ENCODE peak calls at places on chromosomes 6 and 20, in four cellular contexts. One of them, this sample, is unnamed.

GRCh38 chr20:47521059-47521808 is 19.5 kb downstream of the NCOA3 start:
- DNase-seq in ovary: no peak
- DNase-seq in SJSA1: no peak
- DNase-seq in CD4-positive, CD25-positive, alpha-beta regulatory T cell: no peak
- DNase-seq in this sample: no peak

GRCh38 chr20:24450646-24451376 is 18.6 kb upstream of the SYNDIG1 start:
- DNase-seq in ovary: no peak
- DNase-seq in SJSA1: no peak
- DNase-seq in CD4-positive, CD25-positive, alpha-beta regulatory T cell: no peak
- DNase-seq in this sample: no peak

GRCh38 chr6:31557443-31558317 is 10.3 kb downstream of the NFKBIL1 start:
- DNase-seq in SJSA1: no peak
- DNase-seq in ovary: no peak
- DNase-seq in CD4-positive, CD25-positive, alpha-beta regulatory T cell: no peak
- DNase-seq in this sample: no peak

GRCh38 chr6:89145461-89145961 is 344 bp upstream of the PM20D2 start:
- DNase-seq in SJSA1: no peak
- DNase-seq in CD4-positive, CD25-positive, alpha-beta regulatory T cell: peak
- DNase-seq in ovary: no peak
- DNase-seq in this sample: peak

GRCh38 chr20:31989030-31989645 is 21.1 kb upstream of the CCM2L start:
- DNase-seq in CD4-positive, CD25-positive, alpha-beta regulatory T cell: no peak
- DNase-seq in SJSA1: no peak
- DNase-seq in ovary: no peak
- DNase-seq in this sample: no peak

GRCh38 chr6:96913621-96914020 is 10.9 kb upstream of the KLHL32 start:
- DNase-seq in CD4-positive, CD25-positive, alpha-beta regulatory T cell: no peak
- DNase-seq in ovary: no peak
- DNase-seq in SJSA1: no peak
- DNase-seq in this sample: no peak

GRCh38 chr20:10789386-10789785 is 115.6 kb upstream of the JAG1 start:
- DNase-seq in CD4-positive, CD25-positive, alpha-beta regulatory T cell: no peak
- DNase-seq in SJSA1: no peak
- DNase-seq in ovary: no peak
- DNase-seq in this sample: peak

GRCh38 chr6:12482386-12482785 is 192.2 kb downstream of the EDN1 start:
- DNase-seq in ovary: no peak
- DNase-seq in SJSA1: no peak
- DNase-seq in CD4-positive, CD25-positive, alpha-beta regulatory T cell: no peak
- DNase-seq in this sample: no peak

GRCh38 chr6:170291271-170292110 is 613 bp upstream of the DLL1 start:
- DNase-seq in SJSA1: peak
- DNase-seq in CD4-positive, CD25-positive, alpha-beta regulatory T cell: peak
- DNase-seq in ovary: peak
- DNase-seq in this sample: peak

GRCh38 chr20:15846446-15846845 is 726.8 kb downstream of the KIF16B start:
- DNase-seq in SJSA1: no peak
- DNase-seq in ovary: no peak
- DNase-seq in CD4-positive, CD25-positive, alpha-beta regulatory T cell: no peak
- DNase-seq in this sample: no peak

GRCh38 chr6:106084106-106084963 is 1.8 kb upstream of the PRDM1 start:
- DNase-seq in ovary: no peak
- DNase-seq in CD4-positive, CD25-positive, alpha-beta regulatory T cell: peak
- DNase-seq in SJSA1: peak
- DNase-seq in this sample: peak

GRCh38 chr20:53738945-53739798 is 145.5 kb upstream of the ZNF217 start:
- DNase-seq in CD4-positive, CD25-positive, alpha-beta regulatory T cell: no peak
- DNase-seq in SJSA1: no peak
- DNase-seq in ovary: no peak
- DNase-seq in this sample: no peak

GRCh38 chr6:43774776-43775583 is 5.0 kb downstream of the VEGFA start:
- DNase-seq in SJSA1: peak
- DNase-seq in ovary: peak
- DNase-seq in CD4-positive, CD25-positive, alpha-beta regulatory T cell: peak
- DNase-seq in this sample: no peak

GRCh38 chr20:18588554-18589043 is 745 bp downstream of the DTD1 start:
- DNase-seq in CD4-positive, CD25-positive, alpha-beta regulatory T cell: no peak
- DNase-seq in ovary: no peak
- DNase-seq in SJSA1: peak
- DNase-seq in this sample: no peak

GRCh38 chr20:34215711-34216381 is 25.4 kb upstream of the ASIP start:
- DNase-seq in SJSA1: peak
- DNase-seq in CD4-positive, CD25-positive, alpha-beta regulatory T cell: peak
- DNase-seq in ovary: peak
- DNase-seq in this sample: peak

GRCh38 chr20:56194042-56194441 is 54.5 kb upstream of the MC3R start:
- DNase-seq in CD4-positive, CD25-positive, alpha-beta regulatory T cell: no peak
- DNase-seq in ovary: no peak
- DNase-seq in SJSA1: no peak
- DNase-seq in this sample: no peak

GRCh38 chr6:17816921-17817611 is 110.3 kb upstream of the NUP153 start:
- DNase-seq in SJSA1: no peak
- DNase-seq in CD4-positive, CD25-positive, alpha-beta regulatory T cell: no peak
- DNase-seq in ovary: no peak
- DNase-seq in this sample: no peak

GRCh38 chr20:33415948-33416347 is 14.6 kb upstream of the CDK5RAP1 start:
- DNase-seq in ovary: no peak
- DNase-seq in CD4-positive, CD25-positive, alpha-beta regulatory T cell: peak
- DNase-seq in SJSA1: no peak
- DNase-seq in this sample: no peak